ENCODE peak calls at places on chromosomes 11 and 22, in six cellular contexts. One of them, this sample, is unnamed.

GRCh38 chr11:17734986-17735822 is 623 bp downstream of the KCNC1 start:
- DNase-seq in PC-9: peak; percentile 26
- DNase-seq in transverse colon: peak; percentile 51
- DNase-seq in sigmoid colon: peak; percentile 77
- DNase-seq in brain microvascular endothelial cell: peak; percentile 46
- DNase-seq in colonic mucosa: peak; percentile 30
- DNase-seq in this sample: peak; percentile 27

GRCh38 chr11:124778281-124778680 is 16.2 kb upstream of the ESAM start:
- DNase-seq in sigmoid colon: no peak
- DNase-seq in brain microvascular endothelial cell: no peak
- DNase-seq in colonic mucosa: no peak
- DNase-seq in transverse colon: no peak
- DNase-seq in PC-9: no peak
- DNase-seq in this sample: no peak

GRCh38 chr11:83480251-83480650 is 194.1 kb upstream of the CCDC90B start:
- DNase-seq in brain microvascular endothelial cell: no peak
- DNase-seq in sigmoid colon: no peak
- DNase-seq in colonic mucosa: no peak
- DNase-seq in PC-9: no peak
- DNase-seq in transverse colon: no peak
- DNase-seq in this sample: no peak

GRCh38 chr22:20750461-20751184 is 23.3 kb upstream of the SERPIND1 start:
- DNase-seq in colonic mucosa: peak; percentile 46
- DNase-seq in brain microvascular endothelial cell: peak; percentile 86
- DNase-seq in transverse colon: peak; percentile 38
- DNase-seq in sigmoid colon: peak; percentile 77
- DNase-seq in PC-9: peak; percentile 49
- DNase-seq in this sample: peak; percentile 63

GRCh38 chr11:111944651-111945051 is 7.5 kb downstream of the DIXDC1 start:
- DNase-seq in sigmoid colon: no peak
- DNase-seq in transverse colon: no peak
- DNase-seq in brain microvascular endothelial cell: peak; percentile 89
- DNase-seq in colonic mucosa: no peak
- DNase-seq in PC-9: no peak
- DNase-seq in this sample: no peak

GRCh38 chr11:46127150-46127638 is 5.9 kb upstream of the PHF21A start:
- DNase-seq in transverse colon: peak; percentile 47
- DNase-seq in PC-9: peak; percentile 67
- DNase-seq in sigmoid colon: no peak
- DNase-seq in colonic mucosa: peak; percentile 57
- DNase-seq in brain microvascular endothelial cell: peak; percentile 46
- DNase-seq in this sample: no peak

GRCh38 chr22:17647452-17647851 is 8.9 kb downstream of the BCL2L13 start:
- DNase-seq in transverse colon: no peak
- DNase-seq in brain microvascular endothelial cell: no peak
- DNase-seq in colonic mucosa: no peak
- DNase-seq in PC-9: no peak
- DNase-seq in sigmoid colon: no peak
- DNase-seq in this sample: no peak

GRCh38 chr11:11662578-11662977 is 40.8 kb upstream of the GALNT18 start:
- DNase-seq in PC-9: no peak
- DNase-seq in transverse colon: no peak
- DNase-seq in sigmoid colon: no peak
- DNase-seq in colonic mucosa: no peak
- DNase-seq in brain microvascular endothelial cell: no peak
- DNase-seq in this sample: no peak

GRCh38 chr11:118343981-118344521 is at the start of gene CD3G:
- DNase-seq in transverse colon: peak; percentile 32
- DNase-seq in sigmoid colon: no peak
- DNase-seq in colonic mucosa: no peak
- DNase-seq in PC-9: no peak
- DNase-seq in brain microvascular endothelial cell: no peak
- DNase-seq in this sample: no peak

GRCh38 chr11:2700415-2701211 is 819 bp upstream of the KCNQ1OT1 start:
- DNase-seq in transverse colon: peak; percentile 80
- DNase-seq in colonic mucosa: peak; percentile 81
- DNase-seq in PC-9: peak; percentile 63
- DNase-seq in brain microvascular endothelial cell: no peak
- DNase-seq in sigmoid colon: peak; percentile 84
- DNase-seq in this sample: no peak

GRCh38 chr11:129989437-129989836 is 13.2 kb downstream of the PRDM10 start:
- DNase-seq in colonic mucosa: peak; percentile 41
- DNase-seq in sigmoid colon: no peak
- DNase-seq in PC-9: no peak
- DNase-seq in brain microvascular endothelial cell: no peak
- DNase-seq in transverse colon: no peak
- DNase-seq in this sample: no peak

GRCh38 chr11:22432331-22433065 is 94.3 kb downstream of the SLC17A6 start:
- DNase-seq in sigmoid colon: no peak
- DNase-seq in PC-9: no peak
- DNase-seq in brain microvascular endothelial cell: peak; percentile 33
- DNase-seq in transverse colon: no peak
- DNase-seq in colonic mucosa: no peak
- DNase-seq in this sample: no peak

GRCh38 chr11:76794371-76795284 is 11.5 kb downstream of the TSKU start:
- DNase-seq in colonic mucosa: no peak
- DNase-seq in transverse colon: no peak
- DNase-seq in PC-9: no peak
- DNase-seq in sigmoid colon: peak; percentile 55
- DNase-seq in brain microvascular endothelial cell: no peak
- DNase-seq in this sample: no peak

GRCh38 chr11:117473692-117474091 is 146.0 kb downstream of the CEP164 start:
- DNase-seq in brain microvascular endothelial cell: no peak
- DNase-seq in transverse colon: no peak
- DNase-seq in sigmoid colon: no peak
- DNase-seq in colonic mucosa: no peak
- DNase-seq in PC-9: no peak
- DNase-seq in this sample: no peak

GRCh38 chr11:35288817-35289541 is 130.4 kb downstream of the SLC1A2 start:
- DNase-seq in colonic mucosa: no peak
- DNase-seq in transverse colon: no peak
- DNase-seq in PC-9: no peak
- DNase-seq in sigmoid colon: no peak
- DNase-seq in brain microvascular endothelial cell: peak; percentile 63
- DNase-seq in this sample: no peak

GRCh38 chr11:20599424-20600346 is at the start of gene SLC6A5:
- DNase-seq in PC-9: peak; percentile 20
- DNase-seq in colonic mucosa: no peak
- DNase-seq in brain microvascular endothelial cell: peak; percentile 41
- DNase-seq in transverse colon: no peak
- DNase-seq in sigmoid colon: no peak
- DNase-seq in this sample: no peak

GRCh38 chr11:105937738-105938137 is 84.3 kb downstream of the MSANTD4 start:
- DNase-seq in PC-9: no peak
- DNase-seq in transverse colon: no peak
- DNase-seq in brain microvascular endothelial cell: peak; percentile 29
- DNase-seq in sigmoid colon: no peak
- DNase-seq in colonic mucosa: no peak
- DNase-seq in this sample: no peak

GRCh38 chr11:107563702-107564101 is 1.8 kb downstream of the ALKBH8 start:
- DNase-seq in transverse colon: peak; percentile 16
- DNase-seq in PC-9: peak; percentile 20
- DNase-seq in sigmoid colon: no peak
- DNase-seq in brain microvascular endothelial cell: peak; percentile 64
- DNase-seq in colonic mucosa: peak; percentile 35
- DNase-seq in this sample: no peak

GRCh38 chr11:824292-824880 is 3.3 kb upstream of the CRACR2B start:
- DNase-seq in sigmoid colon: no peak
- DNase-seq in transverse colon: peak; percentile 62
- DNase-seq in brain microvascular endothelial cell: no peak
- DNase-seq in colonic mucosa: peak; percentile 81
- DNase-seq in PC-9: no peak
- DNase-seq in this sample: no peak

DNA sequence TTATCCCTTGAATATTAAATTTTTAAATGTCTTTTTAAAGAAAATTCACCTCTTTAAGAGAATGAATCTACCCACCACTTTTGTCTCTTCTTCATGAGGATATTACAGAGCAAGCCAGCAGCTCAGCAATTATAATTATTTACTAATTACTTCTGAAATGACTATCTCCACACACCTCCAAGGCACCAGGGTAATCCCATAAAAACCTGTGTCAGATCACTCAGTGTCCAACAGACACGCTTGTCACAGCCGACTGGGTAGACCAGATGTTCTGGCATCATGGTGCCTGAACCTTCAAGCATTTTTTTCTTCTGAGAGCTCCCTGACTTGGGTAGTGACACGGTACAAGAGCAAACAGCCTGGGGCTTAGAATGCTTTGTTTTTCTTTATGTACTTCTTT is 61.4 kb downstream of the EFCAB6 start:
- DNase-seq in transverse colon: no peak
- DNase-seq in brain microvascular endothelial cell: no peak
- DNase-seq in colonic mucosa: no peak
- DNase-seq in sigmoid colon: no peak
- DNase-seq in PC-9: no peak
- DNase-seq in this sample: no peak
- H3K4me3 ChIP-seq in transverse colon: no peak overlapping the region
- H3K4me3 ChIP-seq in brain microvascular endothelial cell: no peak overlapping the region
- H3K4me3 ChIP-seq in colonic mucosa: no peak overlapping the region
- H3K4me3 ChIP-seq in sigmoid colon: no peak overlapping the region
- H3K4me3 ChIP-seq in PC-9: no peak overlapping the region
- H3K4me3 ChIP-seq in this sample: no peak overlapping the region

GRCh38 chr11:74736031-74736430 is 4.8 kb upstream of the CHRDL2 start:
- DNase-seq in colonic mucosa: no peak
- DNase-seq in brain microvascular endothelial cell: no peak
- DNase-seq in sigmoid colon: no peak
- DNase-seq in PC-9: no peak
- DNase-seq in transverse colon: no peak
- DNase-seq in this sample: no peak

GRCh38 chr11:74735566-74735965 is 4.3 kb upstream of the CHRDL2 start:
- DNase-seq in sigmoid colon: no peak
- DNase-seq in PC-9: no peak
- DNase-seq in brain microvascular endothelial cell: no peak
- DNase-seq in colonic mucosa: no peak
- DNase-seq in transverse colon: no peak
- DNase-seq in this sample: no peak

GRCh38 chr11:74729397-74729796 is 1.8 kb downstream of the CHRDL2 start:
- DNase-seq in sigmoid colon: peak; percentile 82
- DNase-seq in brain microvascular endothelial cell: no peak
- DNase-seq in colonic mucosa: no peak
- DNase-seq in PC-9: no peak
- DNase-seq in transverse colon: no peak
- DNase-seq in this sample: no peak

GRCh38 chr11:74730601-74731260 is 495 bp downstream of the CHRDL2 start:
- DNase-seq in transverse colon: no peak
- DNase-seq in brain microvascular endothelial cell: no peak
- DNase-seq in sigmoid colon: no peak
- DNase-seq in PC-9: no peak
- DNase-seq in colonic mucosa: no peak
- DNase-seq in this sample: no peak

GRCh38 chr11:74731301-74732094 is at the start of gene CHRDL2:
- DNase-seq in colonic mucosa: no peak
- DNase-seq in sigmoid colon: no peak
- DNase-seq in transverse colon: no peak
- DNase-seq in brain microvascular endothelial cell: no peak
- DNase-seq in PC-9: no peak
- DNase-seq in this sample: no peak
- H3K27me3 ChIP-seq in colonic mucosa: peaks cover 24% of the 10 kb centered on the region
- H3K27me3 ChIP-seq in sigmoid colon: no peaks in the 10 kb centered on the region
- H3K27me3 ChIP-seq in transverse colon: peaks cover 63% of the 10 kb centered on the region
- H3K27me3 ChIP-seq in brain microvascular endothelial cell: peaks cover 41% of the 10 kb centered on the region
- H3K27me3 ChIP-seq in PC-9: peaks cover 17% of the 10 kb centered on the region
- H3K27me3 ChIP-seq in this sample: peaks cover 50% of the 10 kb centered on the region

GRCh38 chr22:46827781-46828180 is 65.3 kb downstream of the TBC1D22A start:
- DNase-seq in sigmoid colon: no peak
- DNase-seq in brain microvascular endothelial cell: no peak
- DNase-seq in transverse colon: no peak
- DNase-seq in colonic mucosa: no peak
- DNase-seq in PC-9: no peak
- DNase-seq in this sample: no peak

GRCh38 chr22:46825145-46825544 is 62.7 kb downstream of the TBC1D22A start:
- DNase-seq in PC-9: no peak
- DNase-seq in colonic mucosa: no peak
- DNase-seq in sigmoid colon: no peak
- DNase-seq in transverse colon: no peak
- DNase-seq in brain microvascular endothelial cell: no peak
- DNase-seq in this sample: no peak

GRCh38 chr22:46826438-46826837 is 64.0 kb downstream of the TBC1D22A start:
- DNase-seq in PC-9: no peak
- DNase-seq in brain microvascular endothelial cell: no peak
- DNase-seq in transverse colon: no peak
- DNase-seq in sigmoid colon: no peak
- DNase-seq in colonic mucosa: no peak
- DNase-seq in this sample: no peak

GRCh38 chr22:46828323-46829139 is 66.1 kb downstream of the TBC1D22A start:
- DNase-seq in brain microvascular endothelial cell: no peak
- DNase-seq in sigmoid colon: no peak
- DNase-seq in PC-9: no peak
- DNase-seq in colonic mucosa: no peak
- DNase-seq in transverse colon: no peak
- DNase-seq in this sample: no peak

DNA sequence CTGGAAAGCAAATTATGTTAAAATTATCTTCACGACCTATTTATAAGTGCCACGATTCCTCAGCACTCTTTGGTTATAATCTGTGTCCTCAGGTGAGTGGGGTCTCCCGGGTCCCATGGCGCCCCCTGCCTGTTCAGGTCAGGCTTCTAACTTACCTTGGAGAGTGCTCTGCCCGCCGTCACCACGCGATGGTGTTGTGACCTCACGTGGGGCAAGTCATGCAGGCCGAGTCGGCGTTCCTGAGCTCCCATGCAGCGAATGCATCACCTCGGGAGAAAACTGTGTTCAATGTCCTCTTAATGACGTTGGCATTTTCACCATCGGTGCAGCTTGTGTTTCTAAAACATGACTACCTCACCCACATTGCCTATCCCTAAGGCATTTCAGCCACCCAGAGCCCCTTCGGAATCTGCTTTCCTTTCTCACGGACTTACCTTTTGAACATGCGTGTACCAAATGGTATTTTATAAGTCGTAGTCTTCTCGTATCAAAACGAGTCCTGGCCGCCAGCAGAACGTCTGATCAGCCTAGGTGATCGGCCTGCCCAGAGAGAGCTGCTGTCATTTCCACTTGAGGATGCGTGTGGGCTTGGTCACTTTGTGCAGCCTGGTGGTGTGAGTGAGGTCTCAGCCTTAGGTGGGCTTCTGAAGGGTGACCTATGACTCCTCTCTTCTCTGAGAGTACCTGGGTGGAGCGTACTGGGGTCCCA is 64.8 kb downstream of the TBC1D22A start:
- DNase-seq in colonic mucosa: no peak
- DNase-seq in transverse colon: no peak
- DNase-seq in sigmoid colon: no peak
- DNase-seq in brain microvascular endothelial cell: no peak
- DNase-seq in PC-9: no peak
- DNase-seq in this sample: no peak
- TF ChIP-seq CTCF in colonic mucosa: no peak
- TF ChIP-seq CTCF in transverse colon: no peak
- TF ChIP-seq CTCF in sigmoid colon: no peak
- TF ChIP-seq CTCF in brain microvascular endothelial cell: peak; percentile 20
- TF ChIP-seq CTCF in PC-9: no peak
- TF ChIP-seq CTCF in this sample: no peak

DNA sequence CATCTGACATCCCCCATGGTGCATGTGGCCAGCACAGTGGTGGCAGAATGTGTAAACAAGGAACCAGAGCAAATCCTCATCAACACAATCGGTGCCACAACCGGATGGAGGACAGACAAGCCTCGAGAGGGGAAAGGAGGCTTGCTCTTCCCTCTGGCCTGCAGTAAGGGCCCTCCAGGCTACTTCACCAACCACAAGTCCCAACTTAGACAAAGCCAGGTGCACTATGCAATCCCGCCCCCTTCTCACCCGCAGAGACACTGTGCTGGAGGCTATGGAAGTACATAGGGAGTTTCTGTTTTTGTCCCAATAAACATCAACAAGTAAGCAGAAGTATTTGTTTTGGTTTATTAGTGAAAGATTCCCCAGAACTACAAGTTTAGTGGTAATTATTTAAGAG is 54.3 kb downstream of the SPATA19 start:
- DNase-seq in PC-9: no peak
- DNase-seq in colonic mucosa: no peak
- DNase-seq in brain microvascular endothelial cell: no peak
- DNase-seq in sigmoid colon: no peak
- DNase-seq in transverse colon: no peak
- DNase-seq in this sample: no peak
- H3K4me3 ChIP-seq in PC-9: no peak overlapping the region
- H3K4me3 ChIP-seq in colonic mucosa: no peak overlapping the region
- H3K4me3 ChIP-seq in brain microvascular endothelial cell: no peak overlapping the region
- H3K4me3 ChIP-seq in sigmoid colon: no peak overlapping the region
- H3K4me3 ChIP-seq in transverse colon: no peak overlapping the region
- H3K4me3 ChIP-seq in this sample: no peak overlapping the region